ENCODE peak calls at places on chromosomes 4 and X, in five cellular contexts. J is Ammon's horn, Z is left colon, L is pons, D is sigmoid colon. P is an unnamed sample.

GRCh38 chrX:118455013-118455412 is 40.6 kb upstream of the DOCK11 start:
- DNase-seq in J (no peak), Z (no peak), L (no peak), D (no peak), P (no peak)

GRCh38 chr4:112509243-112510190 is 6.5 kb downstream of the NEUROG2 start:
- DNase-seq in J (peak), Z (no peak), L (no peak), D (no peak), P (no peak)

GRCh38 chr4:112058433-112058832 is 86.8 kb upstream of the FAM241A start:
- DNase-seq in J (no peak), Z (no peak), L (no peak), D (no peak), P (no peak)

GRCh38 chrX:68234171-68234910 is 199.0 kb downstream of the OPHN1 start:
- DNase-seq in J (no peak), Z (no peak), L (no peak), D (no peak), P (no peak)

GRCh38 chr4:107736924-107737448 is 17.0 kb upstream of the PAPSS1 start:
- DNase-seq in J (peak), Z (no peak), L (peak), D (no peak), P (no peak)

GRCh38 chr4:150078996-150079581 is 844 bp downstream of the DCLK2 start:
- DNase-seq in J (peak), Z (peak), L (no peak), D (peak), P (peak)

GRCh38 chrX:85359051-85359450 is 20.4 kb downstream of the POF1B start:
- DNase-seq in J (no peak), Z (peak), L (no peak), D (no peak), P (no peak)

GRCh38 chr4:94208268-94208667 is 603 bp downstream of the SMARCAD1 start:
- DNase-seq in J (no peak), Z (no peak), L (no peak), D (no peak), P (no peak)

GRCh38 chrX:43064096-43064495 is 286.1 kb upstream of the PPP1R2C start:
- DNase-seq in J (no peak), Z (no peak), L (no peak), D (no peak), P (no peak)

GRCh38 chr4:139798456-139798855 is 132.8 kb downstream of the MGST2 start:
- DNase-seq in J (no peak), Z (no peak), L (no peak), D (no peak), P (no peak)

GRCh38 chr4:83556836-83557235 is 20.9 kb downstream of the GPAT3 start:
- DNase-seq in J (no peak), Z (no peak), L (no peak), D (no peak), P (no peak)

GRCh38 chr4:38177035-38177791 is 217.0 kb downstream of the PTTG2 start:
- DNase-seq in J (peak), Z (peak), L (peak), D (no peak), P (no peak)

GRCh38 chr4:1601533-1601835 is 82.6 kb downstream of the FAM53A start:
- DNase-seq in J (no peak), Z (no peak), L (no peak), D (no peak), P (peak)

GRCh38 chr4:113952452-113953029 is 26.9 kb downstream of the ARSJ start:
- DNase-seq in J (peak), Z (no peak), L (peak), D (no peak), P (no peak)

GRCh38 chrX:69152398-69152797 is 12.9 kb downstream of the PJA1 start:
- DNase-seq in J (peak), Z (no peak), L (peak), D (peak), P (no peak)

GRCh38 chr4:112519689-112520597 is 4.0 kb upstream of the NEUROG2 start:
- DNase-seq in J (no peak), Z (no peak), L (no peak), D (no peak), P (no peak)

GRCh38 chr4:118920247-118920646 is 31.6 kb downstream of the SYNPO2 start:
- DNase-seq in J (no peak), Z (no peak), L (no peak), D (peak), P (no peak)

GRCh38 chr4:8033067-8033755 is 93.5 kb upstream of the AFAP1 start:
- DNase-seq in J (no peak), Z (no peak), L (no peak), D (no peak), P (no peak)

GRCh38 chrX:38664285-38664684 is 102.9 kb downstream of the TSPAN7 start:
- DNase-seq in J (peak), Z (no peak), L (peak), D (no peak), P (no peak)

GRCh38 chr4:52037730-52038108 is 380 bp downstream of the SGCB start:
- DNase-seq in J (peak), Z (no peak), L (peak), D (peak), P (no peak)

GRCh38 chr4:72357908-72358307 is 211.1 kb downstream of the ADAMTS3 start:
- DNase-seq in J (no peak), Z (no peak), L (no peak), D (no peak), P (no peak)

GRCh38 chr4:116862592-116862991 is 222.8 kb downstream of the TRAM1L1 start:
- DNase-seq in J (no peak), Z (no peak), L (no peak), D (no peak), P (no peak)

GRCh38 chrX:116009871-116010710 is 160.5 kb upstream of the AGTR2 start:
- DNase-seq in J (peak), Z (peak), L (peak), D (no peak), P (no peak)

GRCh38 chrX:21974011-21974385 is 33.5 kb downstream of the SMS start:
- DNase-seq in J (no peak), Z (no peak), L (no peak), D (no peak), P (no peak)

GRCh38 chrX:115494133-115494532 is 66.8 kb upstream of the PLS3 start:
- DNase-seq in J (peak), Z (no peak), L (peak), D (no peak), P (no peak)

GRCh38 chr4:182582245-182582644 is 334.9 kb downstream of the DCTD start:
- DNase-seq in J (no peak), Z (no peak), L (no peak), D (no peak), P (no peak)

GRCh38 chr4:6280365-6280996 is 10.8 kb downstream of the WFS1 start:
- DNase-seq in J (no peak), Z (no peak), L (no peak), D (no peak), P (no peak)

GRCh38 chrX:129768586-129769466 is 10.9 kb upstream of the SASH3 start:
- DNase-seq in J (no peak), Z (no peak), L (no peak), D (no peak), P (no peak)

GRCh38 chrX:134936542-134936941 is 54.2 kb upstream of the SMIM10 start:
- DNase-seq in J (no peak), Z (no peak), L (no peak), D (no peak), P (no peak)

GRCh38 chrX:110675866-110676265 is 119.8 kb downstream of the CHRDL1 start:
- DNase-seq in J (no peak), Z (no peak), L (no peak), D (no peak), P (no peak)

GRCh38 chr4:107115185-107115847 is 79.2 kb upstream of the DKK2 start:
- DNase-seq in J (peak), Z (no peak), L (no peak), D (no peak), P (no peak)

GRCh38 chr4:3302164-3302785 is 9.5 kb downstream of the RGS12 start:
- DNase-seq in J (no peak), Z (no peak), L (no peak), D (peak), P (no peak)